ENCODE peak calls at places on chromosomes 4 and X, in ten cellular contexts. M is renal cortical epithelial cell; Y is left cardiac atrium; J is pancreas; T is PC-3; X is CD4-positive, alpha-beta T cell; U is Kasumi-1; S is activated CD4-positive, alpha-beta T cell treated with anti-CD3 and anti-CD28 coated beads for 24 hours; Q is AG04450; A is SW480. D is an unnamed sample.

GRCh38 chr4:181006509-181007290 is 1236.5 kb upstream of the TENM3 start:
- DNase-seq in A (no peak), S (no peak), Y (no peak), M (peak; percentile 20), Q (no peak), X (no peak), U (no peak), J (no peak), T (no peak), D (no peak)

GRCh38 chr4:626201-627091 is 1.1 kb downstream of the PDE6B start:
- DNase-seq in J (no peak), T (no peak), X (no peak), A (no peak), Y (no peak), M (no peak), U (no peak), S (no peak), Q (no peak), D (no peak)

GRCh38 chr4:113411496-113411938 is 350.0 kb downstream of the CAMK2D start:
- DNase-seq in S (no peak), M (peak; percentile 97), A (no peak), U (peak; percentile 17), Y (peak; percentile 38), X (no peak), T (peak; percentile 68), Q (peak; percentile 87), J (no peak), D (peak; percentile 49)

GRCh38 chr4:20283039-20283438 is 31.3 kb downstream of the SLIT2 start:
- DNase-seq in S (no peak), A (no peak), M (no peak), T (no peak), J (no peak), Y (no peak), X (no peak), Q (no peak), U (no peak), D (no peak)

GRCh38 chr4:15755781-15756180 is 22.3 kb upstream of the CD38 start:
- DNase-seq in A (no peak), U (no peak), S (no peak), X (no peak), T (no peak), Q (no peak), M (no peak), J (no peak), Y (no peak), D (peak; percentile 47)

GRCh38 chrX:12372111-12372510 is 233.8 kb downstream of the FRMPD4 start:
- DNase-seq in M (peak; percentile 7), Q (peak; percentile 36), A (no peak), S (no peak), U (no peak), T (peak; percentile 84), X (no peak), Y (no peak), J (no peak), D (no peak)

GRCh38 chr4:121484633-121485032 is 103.8 kb upstream of the QRFPR start:
- DNase-seq in A (peak; percentile 21), Y (peak; percentile 40), X (no peak), S (no peak), U (peak; percentile 52), J (no peak), M (peak; percentile 58), T (peak; percentile 60), Q (peak; percentile 21), D (peak; percentile 48)

GRCh38 chrX:79146552-79147390 is 2.3 kb downstream of the GPR174 start:
- DNase-seq in U (no peak), S (no peak), Y (no peak), Q (no peak), J (no peak), X (no peak), T (no peak), M (no peak), A (no peak), D (no peak)

GRCh38 chrX:24257011-24257410 is 56.9 kb downstream of the SUPT20HL2 start:
- DNase-seq in Q (no peak), M (no peak), Y (no peak), J (no peak), X (no peak), T (no peak), A (no peak), S (no peak), U (no peak), D (no peak)

GRCh38 chrX:30572678-30573077 is 4.9 kb downstream of the TASL start:
- DNase-seq in S (no peak), U (no peak), J (no peak), T (no peak), Q (no peak), Y (no peak), M (no peak), A (no peak), X (no peak), D (no peak)

GRCh38 chrX:51568586-51568985 is 50.1 kb downstream of the CENPVL3 start:
- DNase-seq in S (no peak), T (peak; percentile 87), J (no peak), Y (no peak), X (no peak), Q (peak; percentile 67), A (no peak), U (no peak), M (peak; percentile 1), D (peak; percentile 30)

GRCh38 chr4:74284074-74284473 is 24.2 kb upstream of the EPGN start:
- DNase-seq in Q (no peak), J (no peak), U (no peak), T (peak; percentile 88), S (no peak), M (peak; percentile 60), Y (no peak), A (no peak), X (no peak), D (no peak)

GRCh38 chr4:184039963-184040383 is 134.9 kb downstream of the STOX2 start:
- DNase-seq in X (peak; percentile 0), A (no peak), U (no peak), Q (no peak), J (no peak), S (no peak), T (no peak), Y (no peak), M (no peak), D (no peak)

GRCh38 chr4:159764343-159764952 is 661.6 kb downstream of the RAPGEF2 start:
- DNase-seq in Y (no peak), J (no peak), X (no peak), M (peak; percentile 68), U (peak; percentile 62), A (peak; percentile 27), S (no peak), T (peak; percentile 64), Q (no peak), D (peak; percentile 67)

GRCh38 chrX:49186125-49187027 is at the start of gene PRICKLE3:
- DNase-seq in M (peak; percentile 14), S (peak; percentile 60), U (peak; percentile 44), A (peak; percentile 77), Y (peak; percentile 89), J (peak; percentile 87), T (peak; percentile 79), Q (no peak), X (peak; percentile 68), D (no peak)

GRCh38 chr4:1600211-1600780 is 83.8 kb downstream of the FAM53A start:
- DNase-seq in U (no peak), M (no peak), X (no peak), T (no peak), A (no peak), S (no peak), J (no peak), Y (peak; percentile 7), Q (no peak), D (no peak)

GRCh38 chrX:45771114-45771513 is 570.4 kb upstream of the DIPK2B start:
- DNase-seq in S (no peak), Y (no peak), M (peak; percentile 91), T (peak; percentile 96), J (no peak), X (no peak), U (peak; percentile 22), Q (peak; percentile 75), A (peak; percentile 87), D (peak; percentile 96)

GRCh38 chrX:119573840-119574393 is 446 bp upstream of the UBE2A start:
- DNase-seq in J (peak; percentile 23), M (peak; percentile 26), S (no peak), Q (no peak), U (peak; percentile 16), Y (peak; percentile 30), A (peak; percentile 18), X (no peak), T (peak; percentile 51), D (no peak)

GRCh38 chr4:84451546-84451945 is 47.5 kb downstream of the NKX6-1 start:
- DNase-seq in M (peak; percentile 14), U (peak; percentile 32), Y (no peak), S (no peak), J (no peak), Q (no peak), A (peak; percentile 9), T (peak; percentile 44), X (no peak), D (peak; percentile 8)

GRCh38 chrX:17154001-17154400 is 207.5 kb downstream of the REPS2 start:
- DNase-seq in T (peak; percentile 55), X (no peak), J (no peak), U (no peak), A (no peak), Q (no peak), M (peak; percentile 6), Y (no peak), S (no peak), D (no peak)

GRCh38 chr4:102429553-102429952 is 71.6 kb upstream of the NFKB1 start:
- DNase-seq in A (no peak), M (peak; percentile 89), J (no peak), T (peak; percentile 86), Y (peak; percentile 24), Q (no peak), X (no peak), U (no peak), S (no peak), D (peak; percentile 74)

GRCh38 chr4:32073542-32073941 is 1353.4 kb downstream of the PCDH7 start:
- DNase-seq in Q (no peak), Y (no peak), J (no peak), U (no peak), X (no peak), A (no peak), T (no peak), M (no peak), S (no peak), D (no peak)

GRCh38 chrX:140724337-140725105 is 15.0 kb downstream of the LINC00632 start:
- DNase-seq in M (peak; percentile 4), Y (no peak), T (no peak), U (no peak), J (no peak), S (no peak), Q (no peak), X (no peak), A (no peak), D (no peak)